ENCODE peak calls at places on chromosomes 6 and 20, in four cellular contexts. R, X, D and H are unnamed samples. For H3K4me1, the result is how much of the 10 kb centered on the place peaks cover.

GRCh38 chr6:24683297-24684296 is 16.7 kb downstream of the ACOT13 start:
- DNase-seq in R (no peak), D (no peak), X (no peak), H (no peak)

GRCh38 chr6:170257376-170257775 is 33.5 kb downstream of the DLL1 start:
- DNase-seq in D (no peak), X (no peak), R (no peak), H (no peak)

GRCh38 chr20:9514461-9515210 is at the start of gene LAMP5:
- DNase-seq in X (no peak), R (peak), D (peak), H (no peak)

GRCh38 chr6:151847064-151847463 is 39.6 kb downstream of the ESR1 start:
- DNase-seq in D (no peak), R (no peak), X (no peak), H (no peak)

GRCh38 chr20:59752101-59752586 is 147.8 kb downstream of the PHACTR3 start:
- DNase-seq in D (peak), X (no peak), R (no peak), H (no peak)

GRCh38 chr20:61057313-61058171 is 194.5 kb upstream of the CDH4 start:
- DNase-seq in X (no peak), D (no peak), R (no peak), H (no peak)

GRCh38 chr6:125262026-125263013 is 39.4 kb downstream of the HDDC2 start:
- DNase-seq in R (no peak), X (no peak), D (no peak), H (no peak)

GRCh38 chr6:24428615-24429014 is 25.9 kb downstream of the MRS2 start:
- DNase-seq in D (no peak), X (no peak), R (no peak), H (no peak)

GRCh38 chr6:71567562-71567961 is 279.0 kb downstream of the OGFRL1 start:
- DNase-seq in D (no peak), R (no peak), X (no peak), H (no peak)

GRCh38 chr20:18255526-18255925 is 32.8 kb upstream of the ZNF133 start:
- DNase-seq in X (no peak), R (no peak), D (no peak), H (peak)

GRCh38 chr6:117733341-117733740 is 58.1 kb downstream of the NUS1 start:
- DNase-seq in R (no peak), X (no peak), D (no peak), H (no peak)

GRCh38 chr6:28597217-28597835 is 71.6 kb downstream of the GPX5 start:
- DNase-seq in R (no peak), X (no peak), D (no peak), H (no peak)

GRCh38 chr6:25623065-25623464 is 28.9 kb upstream of the SCGN start:
- DNase-seq in R (peak), D (peak), X (no peak), H (no peak)

GRCh38 chr6:26576929-26577719 is 19.6 kb upstream of the ABT1 start:
- DNase-seq in R (no peak), X (no peak), D (peak), H (no peak)

GRCh38 chr20:8018928-8019177 is 708 bp downstream of the TMX4 start:
- DNase-seq in D (peak), R (no peak), X (no peak), H (no peak)

GRCh38 chr6:79077680-79078056 is 386 bp downstream of the PHIP start:
- DNase-seq in R (no peak), X (no peak), D (peak), H (no peak)

GRCh38 chr6:157768863-157769551 is 54.0 kb upstream of the SNX9 start:
- DNase-seq in R (no peak), X (no peak), D (no peak), H (no peak)

GRCh38 chr20:1524004-1524403 is 32.8 kb upstream of the SIRPB2 start:
- DNase-seq in R (no peak), X (no peak), D (no peak), H (no peak)

DNA sequence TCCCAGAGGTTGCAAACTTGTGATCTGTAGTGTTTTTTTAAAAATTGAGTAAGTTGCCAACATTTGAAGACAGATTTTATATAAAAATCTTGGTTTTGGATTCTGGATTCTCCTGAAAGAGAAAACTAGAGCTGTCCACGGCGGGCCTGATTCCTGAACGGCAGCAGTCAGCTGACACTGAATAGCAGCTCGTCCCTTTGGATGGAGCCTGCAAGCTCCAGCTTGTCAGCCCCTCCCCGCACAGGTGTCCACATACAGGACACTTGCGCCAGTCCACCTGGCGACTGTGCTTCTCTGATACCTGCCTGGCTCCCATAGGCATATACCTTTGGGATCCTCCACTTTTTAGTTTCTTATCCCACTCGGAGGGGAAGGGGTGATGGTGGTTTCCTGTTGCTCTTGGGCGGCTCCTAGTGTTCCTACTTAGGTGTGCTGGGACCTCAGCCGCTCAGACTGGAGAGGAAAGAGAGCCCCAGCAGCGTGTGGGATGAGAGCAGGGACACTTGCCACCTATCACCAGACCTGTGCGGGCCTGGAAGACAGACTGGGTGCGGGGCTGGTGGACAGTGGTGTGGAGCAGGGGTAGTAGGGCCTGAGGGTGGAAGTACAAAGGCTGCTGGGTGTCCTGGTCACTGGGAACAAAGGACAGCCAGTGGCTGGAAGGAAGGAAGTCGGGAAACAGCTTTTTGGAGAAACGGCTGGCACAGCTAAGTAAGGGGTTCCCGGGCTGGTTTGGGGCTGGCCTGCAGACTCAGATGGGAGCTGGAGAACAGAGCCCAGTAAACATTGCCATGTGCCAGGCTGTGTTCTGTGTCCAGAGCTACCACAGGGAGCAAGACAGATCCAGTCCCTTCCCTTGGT is 18.3 kb downstream of the GHRH start:
- DNase-seq in D (no peak), R (no peak), X (peak), H (no peak)
- TF ChIP-seq POLR2A in D (no peak), R (no peak), X (no peak), H (no peak)

GRCh38 chr6:33790306-33790855 is 1.5 kb upstream of the LEMD2 start:
- DNase-seq in X (no peak), R (no peak), D (no peak), H (no peak)
- H3K4me1 ChIP-seq in X (under half), R (under half), D (under half), H (under half)

GRCh38 chr6:47153066-47153755 is 111.1 kb upstream of the ADGRF1 start:
- DNase-seq in X (no peak), R (peak), D (no peak), H (no peak)
- H3K27ac ChIP-seq in X (no peak), R (no peak), D (peak), H (no peak)

GRCh38 chr6:7909323-7910276 is 988 bp downstream of the TXNDC5 start:
- DNase-seq in D (peak), X (peak), R (no peak), H (peak)

GRCh38 chr6:7910298-7910653 is 312 bp downstream of the TXNDC5 start:
- DNase-seq in X (no peak), R (no peak), D (no peak), H (no peak)

GRCh38 chr6:7911345-7911725 is 747 bp upstream of the TXNDC5 start:
- DNase-seq in D (no peak), X (no peak), R (no peak), H (no peak)

GRCh38 chr6:7912024-7912423 is 1.4 kb upstream of the TXNDC5 start:
- DNase-seq in R (no peak), X (peak), D (no peak), H (peak)

GRCh38 chr6:7910654-7911344 is at the start of gene TXNDC5:
- DNase-seq in D (peak), X (peak), R (no peak), H (peak)
- TF ChIP-seq POLR2A in D (peak), X (peak), R (no peak), H (peak)

DNA sequence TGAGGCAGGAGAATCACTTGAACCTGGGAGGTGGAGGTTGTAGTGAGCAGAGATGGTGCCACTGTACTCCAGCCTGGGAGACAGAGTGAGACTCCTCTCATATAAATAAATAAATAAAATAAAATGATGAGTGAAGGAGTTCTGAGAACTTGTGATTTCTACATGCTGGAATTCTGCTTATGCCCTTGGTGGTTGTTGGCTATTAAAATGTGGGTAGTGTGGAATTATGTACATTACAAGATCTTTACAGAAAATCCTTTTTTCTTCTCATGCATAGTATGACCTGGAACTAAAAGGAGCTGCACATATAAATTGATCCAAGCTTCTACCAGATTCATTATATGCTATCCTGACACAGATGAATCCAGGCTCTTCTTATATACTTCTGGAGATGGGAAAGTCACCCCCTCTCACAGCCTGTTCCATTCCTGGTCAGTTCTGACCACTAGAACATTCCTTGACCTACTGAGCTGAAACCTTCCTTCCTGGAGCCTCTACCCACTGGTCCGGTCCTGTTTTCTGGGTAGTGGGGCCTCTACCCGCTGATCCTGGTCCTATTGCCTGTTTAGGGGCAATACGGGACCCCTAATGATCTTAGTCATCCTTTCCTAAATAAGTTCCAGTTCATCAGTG is 37.7 kb upstream of the TAF8 start:
- DNase-seq in R (no peak), X (peak), D (no peak), H (no peak)
- H3K4me1 ChIP-seq in R (under half), X (under half), D (under half), H (under half)

GRCh38 chr20:41148956-41149355 is 11.6 kb downstream of the PLCG1 start:
- DNase-seq in D (no peak), R (no peak), X (no peak), H (no peak)
- H3K27ac ChIP-seq in D (no peak), R (no peak), X (no peak), H (peak)

DNA sequence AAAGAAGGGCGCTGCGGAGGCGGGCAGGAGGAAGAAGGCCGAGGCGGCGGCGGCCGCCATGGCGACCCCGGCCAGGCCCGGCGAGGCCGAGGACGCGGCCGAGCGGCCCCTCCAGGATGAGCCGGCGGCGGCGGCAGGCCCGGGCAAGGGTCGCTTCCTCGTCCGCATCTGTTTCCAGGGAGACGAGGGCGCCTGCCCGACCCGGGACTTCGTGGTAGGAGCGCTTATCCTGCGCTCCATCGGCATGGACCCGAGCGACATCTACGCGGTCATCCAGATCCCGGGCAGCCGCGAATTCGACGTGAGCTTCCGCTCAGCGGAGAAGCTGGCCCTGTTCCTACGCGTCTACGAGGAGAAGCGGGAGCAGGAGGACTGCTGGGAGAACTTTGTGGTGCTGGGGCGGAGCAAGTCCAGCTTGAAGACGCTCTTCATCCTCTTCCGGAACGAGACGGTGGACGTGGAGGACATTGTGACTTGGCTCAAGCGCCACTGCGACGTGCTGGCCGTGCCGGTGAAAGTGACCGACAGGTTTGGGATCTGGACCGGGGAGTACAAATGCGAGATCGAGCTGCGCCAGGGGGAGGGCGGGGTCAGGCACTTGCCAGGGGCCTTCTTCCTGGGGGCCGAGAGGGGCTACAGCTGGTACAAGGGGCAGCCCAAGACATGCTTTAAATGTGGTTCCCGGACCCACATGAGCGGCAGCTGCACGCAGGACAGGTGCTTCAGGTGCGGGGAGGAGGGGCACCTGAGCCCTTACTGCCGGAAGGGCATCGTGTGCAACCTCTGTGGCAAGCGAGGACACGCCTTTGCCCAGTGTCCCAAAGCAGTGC is 770 bp downstream of the ZCCHC3 start:
- DNase-seq in R (no peak), X (peak), D (peak), H (peak)
- TF ChIP-seq POLR2A in R (no peak), X (no peak), D (peak), H (peak)